ENCODE peak calls at places on chromosomes 12 and 14, in seven cellular contexts. Z is MM.1S, O is HFFc6, A is A549, J is dorsolateral prefrontal cortex, M is esophagus squamous epithelium, Q is omental fat pad. F is an unnamed sample.

GRCh38 chr12:111313833-111314259 is 55.0 kb downstream of the PHETA1 start:
- DNase-seq in Q (peak; percentile 58), O (peak; percentile 41), M (no peak), A (peak; percentile 76), J (peak; percentile 76), Z (peak; percentile 20), F (peak; percentile 89)

GRCh38 chr14:47674148-47674545 is 1.3 kb downstream of the MDGA2 start:
- DNase-seq in M (no peak), O (no peak), J (peak; percentile 39), Z (no peak), Q (no peak), A (no peak), F (peak; percentile 19)

GRCh38 chr14:76195003-76195402 is 43.3 kb downstream of the GPATCH2L start:
- DNase-seq in A (no peak), O (no peak), Z (no peak), M (no peak), Q (no peak), J (no peak), F (no peak)

GRCh38 chr14:58313699-58314098 is 15.3 kb downstream of the ARID4A start:
- DNase-seq in O (no peak), Z (no peak), A (no peak), Q (no peak), M (no peak), J (no peak), F (no peak)

GRCh38 chr14:84017533-84017932 is 1512.4 kb upstream of the FLRT2 start:
- DNase-seq in M (no peak), Z (no peak), J (no peak), Q (no peak), O (no peak), A (no peak), F (no peak)

GRCh38 chr14:36619131-36619530 is 36.7 kb upstream of the NKX2-8 start:
- DNase-seq in O (no peak), Q (no peak), Z (no peak), M (no peak), A (no peak), J (no peak), F (no peak)

GRCh38 chr12:71746983-71747611 is 7.6 kb upstream of the RAB21 start:
- DNase-seq in O (peak; percentile 67), A (peak; percentile 74), Z (peak; percentile 74), J (no peak), Q (no peak), M (no peak), F (peak; percentile 35)

GRCh38 chr12:8831116-8831515 is 8.7 kb downstream of the A2ML1 start:
- DNase-seq in A (no peak), J (no peak), O (no peak), Z (no peak), M (no peak), Q (no peak), F (no peak)

GRCh38 chr14:100262545-100262944 is 23.6 kb downstream of the YY1 start:
- DNase-seq in O (no peak), A (no peak), M (no peak), Z (no peak), Q (no peak), J (no peak), F (no peak)

GRCh38 chr12:47742253-47742825 is 16.3 kb downstream of the RAPGEF3 start:
- DNase-seq in Z (peak; percentile 47), A (peak; percentile 67), Q (peak; percentile 80), M (no peak), J (no peak), O (no peak), F (peak; percentile 72)

GRCh38 chr14:98926151-98926550 is 345.8 kb downstream of the BCL11B start:
- DNase-seq in O (no peak), A (no peak), J (no peak), Q (no peak), M (no peak), Z (no peak), F (no peak)

GRCh38 chr14:91873476-91874265 is 6.3 kb upstream of the TC2N start:
- DNase-seq in Q (no peak), O (no peak), A (no peak), Z (no peak), J (no peak), M (peak; percentile 14), F (peak; percentile 56)

GRCh38 chr14:95258754-95259593 is 60.7 kb downstream of the CLMN start:
- DNase-seq in Q (no peak), M (no peak), J (no peak), A (peak; percentile 13), O (no peak), Z (no peak), F (peak; percentile 42)
- TF ChIP-seq CTCF in Q (no peak), M (no peak), J (no peak), A (no peak), O (no peak), Z (no peak), F (no peak)

GRCh38 chr14:104171029-104171697 is 32.8 kb downstream of the KIF26A start:
- DNase-seq in J (no peak), A (no peak), Q (no peak), O (no peak), M (no peak), Z (no peak), F (no peak)
- TF ChIP-seq CTCF in J (no peak), A (no peak), Q (no peak), O (no peak), M (no peak), Z (no peak), F (no peak)

DNA sequence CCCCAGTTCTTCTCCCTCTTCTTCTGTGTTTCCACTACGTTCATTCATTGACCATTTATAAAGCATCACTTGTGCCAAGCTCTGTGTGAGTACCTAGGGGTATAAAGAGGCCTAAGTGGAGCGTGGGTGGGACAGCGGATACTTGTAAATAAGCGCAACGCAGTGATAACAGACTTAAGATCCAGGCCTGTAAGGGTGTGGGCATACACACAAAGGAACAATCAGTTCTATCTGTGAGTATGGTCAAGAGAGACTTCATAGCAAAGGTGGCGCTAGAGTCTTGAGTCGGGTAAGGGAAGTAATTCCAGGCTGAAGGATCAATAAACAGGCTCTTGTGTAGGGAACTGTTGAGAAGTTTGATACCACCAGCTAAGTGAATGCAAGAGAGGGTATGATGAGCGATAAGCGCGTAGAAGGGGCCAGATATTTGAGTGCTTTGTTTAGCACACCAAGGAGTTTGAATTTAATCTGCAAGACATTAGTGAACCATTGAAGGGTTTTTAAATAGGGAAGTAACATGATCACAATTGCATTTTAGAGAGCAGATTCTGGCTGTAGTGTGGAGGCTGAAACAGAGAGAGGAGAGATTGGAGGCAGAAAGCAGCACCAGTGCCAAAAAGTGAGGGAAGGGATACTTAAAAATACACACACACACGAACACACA is 1.0 kb upstream of the GXYLT1 start:
- DNase-seq in M (no peak), Q (no peak), J (no peak), O (no peak), A (peak; percentile 72), Z (no peak), F (no peak)
- TF ChIP-seq CTCF in M (no peak), Q (no peak), J (no peak), O (no peak), A (peak; percentile 49), Z (no peak), F (no peak)

GRCh38 chr12:108592033-108592909 is 5.6 kb downstream of the TMEM119 start:
- DNase-seq in J (no peak), Q (no peak), M (no peak), A (no peak), O (no peak), Z (no peak), F (no peak)

GRCh38 chr12:108591267-108591980 is 6.5 kb downstream of the TMEM119 start:
- DNase-seq in A (no peak), Z (no peak), M (no peak), Q (no peak), O (no peak), J (no peak), F (no peak)

GRCh38 chr12:108589028-108589839 is 8.7 kb downstream of the TMEM119 start:
- DNase-seq in M (no peak), J (no peak), Q (no peak), A (no peak), O (no peak), Z (no peak), F (peak; percentile 21)

GRCh38 chr12:108587826-108588225 is 10.1 kb downstream of the TMEM119 start:
- DNase-seq in O (no peak), J (peak; percentile 60), Z (no peak), A (no peak), Q (no peak), M (no peak), F (peak; percentile 16)

DNA sequence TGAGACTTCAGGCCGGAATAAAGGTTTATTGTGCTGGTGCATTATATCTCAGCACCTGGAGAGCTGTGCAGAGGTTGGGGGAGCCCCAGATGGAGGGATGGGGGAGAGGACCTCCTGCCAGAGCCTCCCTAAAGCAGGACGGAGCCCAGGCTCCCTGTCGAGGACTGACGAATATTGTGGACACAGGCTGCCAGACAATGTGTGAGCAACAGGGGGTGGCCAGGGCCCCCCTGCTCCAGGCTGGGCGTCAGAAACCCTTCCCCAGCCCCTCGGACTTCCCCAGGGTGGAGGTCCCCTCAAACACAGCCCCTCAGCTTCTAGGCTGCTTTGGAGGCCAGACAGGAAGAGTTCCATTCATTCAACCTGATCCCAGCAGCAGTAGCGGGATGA is 8.0 kb downstream of the TMEM119 start:
- DNase-seq in Q (no peak), M (no peak), A (no peak), O (no peak), J (no peak), Z (no peak), F (no peak)
- TF ChIP-seq CTCF in Q (no peak), M (no peak), A (no peak), O (no peak), J (no peak), Z (no peak), F (no peak)

GRCh38 chr12:64918288-64918687 is 93.8 kb downstream of the TBC1D30 start:
- DNase-seq in M (no peak), O (no peak), Q (no peak), A (no peak), J (no peak), Z (no peak), F (no peak)

GRCh38 chr12:64923536-64923935 is 99.1 kb downstream of the TBC1D30 start:
- DNase-seq in A (no peak), Z (no peak), J (no peak), M (no peak), Q (no peak), O (no peak), F (no peak)

DNA sequence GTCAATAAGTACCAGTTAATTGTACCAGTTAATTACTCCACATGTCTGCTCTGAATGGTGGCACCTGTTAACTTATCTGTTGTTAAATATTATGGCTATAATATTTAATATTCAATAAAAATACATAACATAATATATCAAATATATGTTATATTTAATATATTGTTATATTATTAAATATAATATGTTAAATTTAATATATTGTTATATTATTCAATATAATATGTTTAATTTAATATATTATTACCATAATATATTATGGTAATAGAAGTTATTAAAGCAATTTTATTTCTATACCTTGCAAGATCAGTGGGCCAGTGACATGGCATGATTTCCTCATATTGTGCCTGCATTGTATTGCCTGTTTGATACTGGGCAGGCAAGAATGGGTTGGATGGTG is 98.4 kb downstream of the TBC1D30 start:
- DNase-seq in M (no peak), J (no peak), O (no peak), A (no peak), Q (no peak), Z (no peak), F (no peak)
- TF ChIP-seq CTCF in M (no peak), J (no peak), O (no peak), A (no peak), Q (no peak), Z (no peak), F (no peak)

F was measured in GM13976.